ENCODE peak calls at places on chromosomes 5 and 9, in four cellular contexts. K, F, Y and W are unnamed samples.
A peak's percentile ranks its signal among the peaks of the same experiment; 100 is the strongest.

GRCh38 chr5:146399446-146399845 is 47.7 kb upstream of the TCERG1 start:
- DNase-seq in K (no peak), F (no peak), Y (no peak), W (no peak)

GRCh38 chr9:78443946-78444345 is 147.0 kb downstream of the PSAT1 start:
- DNase-seq in F (no peak), Y (no peak), K (no peak), W (no peak)

GRCh38 chr9:18909140-18910018 is 123.6 kb downstream of the SAXO1 start:
- DNase-seq in F (no peak), Y (no peak), K (no peak), W (no peak)

GRCh38 chr9:136611119-136611518 is 51.6 kb upstream of the EGFL7 start:
- DNase-seq in F (no peak), K (no peak), Y (no peak), W (no peak)

GRCh38 chr9:71774917-71775316 is 6.6 kb upstream of the CEMIP2 start:
- DNase-seq in Y (no peak), K (no peak), F (no peak), W (no peak)

GRCh38 chr5:176178789-176179188 is 59.4 kb upstream of the SIMC1 start:
- DNase-seq in F (no peak), K (peak; percentile 13), Y (peak; percentile 26), W (no peak)

GRCh38 chr5:168679515-168679920 is 100.3 kb upstream of the PANK3 start:
- DNase-seq in K (peak; percentile 56), Y (peak; percentile 73), F (peak; percentile 16), W (peak; percentile 82)

GRCh38 chr5:135386096-135386495 is 12.9 kb downstream of the MACROH2A1 start:
- DNase-seq in Y (no peak), K (no peak), F (no peak), W (no peak)

GRCh38 chr5:159220206-159220605 is 10.9 kb upstream of the RNF145 start:
- DNase-seq in Y (no peak), K (no peak), F (no peak), W (no peak)

GRCh38 chr9:36450110-36450732 is 50.2 kb upstream of the RNF38 start:
- DNase-seq in K (peak; percentile 66), Y (peak; percentile 31), F (no peak), W (peak; percentile 53)
- TF ChIP-seq NFIC in K (no peak), Y (no peak), F (no peak), W (no peak)

GRCh38 chr5:72920690-72921089 is 35.2 kb upstream of the FCHO2 start:
- DNase-seq in Y (no peak), K (no peak), F (no peak), W (no peak)
- TF ChIP-seq NFIC in Y (no peak), K (no peak), F (no peak), W (no peak)

GRCh38 chr9:125360621-125361020 is 99.0 kb downstream of the GAPVD1 start:
- DNase-seq in K (no peak), Y (no peak), F (peak; percentile 13), W (no peak)
- TF ChIP-seq NFIC in K (no peak), Y (peak; percentile 59), F (no peak), W (no peak)

GRCh38 chr9:122214507-122214906 is 14.2 kb downstream of the LHX6 start:
- DNase-seq in K (no peak), Y (no peak), F (no peak), W (no peak)
- TF ChIP-seq NFIC in K (no peak), Y (no peak), F (no peak), W (no peak)

DNA sequence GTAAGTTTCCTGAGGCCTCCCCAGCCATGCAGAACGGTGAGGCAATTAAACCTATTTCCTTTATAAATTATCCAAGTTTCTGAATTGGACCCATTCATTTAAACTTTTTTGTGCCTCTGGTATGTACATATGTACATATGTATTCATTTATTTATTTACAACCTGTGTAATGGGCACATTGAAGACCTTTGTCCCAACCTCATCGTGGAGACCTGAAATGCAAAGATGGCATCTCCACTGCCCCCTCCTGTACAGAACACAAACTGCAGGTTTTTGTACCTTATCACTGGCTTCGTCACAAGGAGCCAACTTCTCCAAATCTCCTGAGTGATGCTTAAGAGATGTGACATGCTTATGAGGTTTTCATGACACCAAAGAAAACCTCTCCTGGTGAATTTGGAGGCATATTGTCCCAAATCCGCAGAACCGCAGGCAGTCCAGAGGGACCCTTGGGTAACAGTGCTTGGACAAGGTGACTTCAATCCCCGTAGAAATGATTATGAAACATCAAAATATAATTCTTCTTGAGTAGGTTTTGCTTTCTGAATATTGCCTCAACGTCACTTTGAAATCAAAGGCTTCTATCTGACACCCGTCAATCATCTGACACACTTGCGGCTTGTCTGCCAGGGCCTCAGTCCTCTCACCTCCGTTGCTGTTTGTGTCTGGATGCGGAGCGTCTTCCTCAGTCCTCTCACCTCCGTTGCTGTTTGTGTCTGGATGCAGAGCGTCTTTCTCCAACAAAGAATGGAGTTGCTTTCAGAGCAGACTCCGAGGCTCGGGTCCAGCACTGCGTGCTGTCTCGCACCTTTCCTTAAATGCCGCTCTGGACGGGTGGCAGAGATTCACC is 135.0 kb upstream of the IRX4 start:
- DNase-seq in K (peak; percentile 8), Y (peak; percentile 71), F (no peak), W (peak; percentile 42)
- TF ChIP-seq NFIC in K (no peak), Y (no peak), F (no peak), W (no peak)

DNA sequence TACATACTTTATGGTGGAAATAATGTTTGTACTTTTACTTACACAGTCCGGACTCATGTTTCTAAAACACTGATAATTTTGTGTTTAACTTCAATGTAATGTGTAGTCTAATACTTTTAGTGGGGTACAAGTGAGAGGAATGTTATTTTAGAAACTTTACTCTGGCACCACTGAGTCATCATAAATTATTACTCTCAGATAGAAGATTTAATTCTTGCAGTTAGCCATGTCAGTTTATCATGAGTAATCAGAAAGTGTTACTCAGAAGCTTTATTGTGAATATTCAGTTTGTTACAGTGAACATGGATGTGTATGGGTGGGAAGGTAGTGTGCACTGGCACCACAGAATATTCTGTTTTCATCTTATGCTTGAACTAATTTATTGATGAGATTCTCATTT is 20.0 kb downstream of the OGN start:
- DNase-seq in K (no peak), Y (no peak), F (no peak), W (no peak)
- TF ChIP-seq NFIC in K (no peak), Y (no peak), F (no peak), W (peak; percentile 19)

GRCh38 chr5:58041884-58042283 is 418.0 kb downstream of the PLK2 start:
- DNase-seq in Y (no peak), F (no peak), K (no peak), W (no peak)

GRCh38 chr5:58042933-58043606 is 416.8 kb downstream of the PLK2 start:
- DNase-seq in F (no peak), K (no peak), Y (peak; percentile 28), W (no peak)

GRCh38 chr5:58044166-58044565 is 415.7 kb downstream of the PLK2 start:
- DNase-seq in Y (no peak), K (no peak), F (no peak), W (no peak)

GRCh38 chr5:58040851-58041250 is 419.0 kb downstream of the PLK2 start:
- DNase-seq in F (no peak), K (no peak), Y (no peak), W (no peak)

GRCh38 chr5:58043607-58043945 is 416.3 kb downstream of the PLK2 start:
- DNase-seq in Y (no peak), K (no peak), F (no peak), W (no peak)
- TF ChIP-seq NFIC in Y (no peak), K (no peak), F (no peak), W (no peak)

GRCh38 chr5:41416336-41416735 is 94.1 kb downstream of the PLCXD3 start:
- DNase-seq in F (no peak), Y (no peak), K (no peak), W (no peak)
- TF ChIP-seq NFIC in F (no peak), Y (no peak), K (no peak), W (no peak)